ENCODE peak calls at places on chromosome 16, in nine cellular contexts. One of them, this sample, is unnamed.

GRCh38 chr16:27355610-27356009 is 41.8 kb downstream of the IL4R start:
- DNase-seq in transverse colon: peak; percentile 50
- DNase-seq in esophagus muscularis mucosa: no peak
- DNase-seq in heart right ventricle: peak; percentile 43
- DNase-seq in neural progenitor cell: peak; percentile 47
- DNase-seq in cardiac muscle cell: peak; percentile 57
- DNase-seq in GM23248: peak; percentile 61
- DNase-seq in PC-9: peak; percentile 25
- DNase-seq in tibial nerve: peak; percentile 24
- DNase-seq in this sample: peak; percentile 41

GRCh38 chr16:65117701-65118448 is 4.0 kb downstream of the CDH11 start:
- DNase-seq in PC-9: peak; percentile 27
- DNase-seq in transverse colon: peak; percentile 70
- DNase-seq in heart right ventricle: peak; percentile 72
- DNase-seq in neural progenitor cell: peak; percentile 86
- DNase-seq in cardiac muscle cell: peak; percentile 90
- DNase-seq in GM23248: peak; percentile 89
- DNase-seq in esophagus muscularis mucosa: peak; percentile 91
- DNase-seq in tibial nerve: peak; percentile 76
- DNase-seq in this sample: no peak

GRCh38 chr16:29688172-29688571 is 9.2 kb downstream of the QPRT start:
- DNase-seq in neural progenitor cell: no peak
- DNase-seq in esophagus muscularis mucosa: no peak
- DNase-seq in tibial nerve: no peak
- DNase-seq in heart right ventricle: no peak
- DNase-seq in transverse colon: no peak
- DNase-seq in PC-9: no peak
- DNase-seq in GM23248: no peak
- DNase-seq in cardiac muscle cell: no peak
- DNase-seq in this sample: no peak

GRCh38 chr16:48535831-48536599 is 74.0 kb downstream of the N4BP1 start:
- DNase-seq in esophagus muscularis mucosa: no peak
- DNase-seq in cardiac muscle cell: peak; percentile 92
- DNase-seq in tibial nerve: no peak
- DNase-seq in heart right ventricle: peak; percentile 50
- DNase-seq in PC-9: no peak
- DNase-seq in GM23248: peak; percentile 70
- DNase-seq in neural progenitor cell: peak; percentile 55
- DNase-seq in transverse colon: peak; percentile 36
- DNase-seq in this sample: no peak

GRCh38 chr16:31355701-31356100 is 725 bp downstream of the ITGAX start:
- DNase-seq in cardiac muscle cell: no peak
- DNase-seq in tibial nerve: no peak
- DNase-seq in neural progenitor cell: no peak
- DNase-seq in GM23248: no peak
- DNase-seq in PC-9: no peak
- DNase-seq in heart right ventricle: no peak
- DNase-seq in esophagus muscularis mucosa: no peak
- DNase-seq in transverse colon: no peak
- DNase-seq in this sample: no peak

GRCh38 chr16:7775072-7775488 is 442.4 kb downstream of the RBFOX1 start:
- DNase-seq in heart right ventricle: no peak
- DNase-seq in tibial nerve: no peak
- DNase-seq in transverse colon: no peak
- DNase-seq in PC-9: no peak
- DNase-seq in esophagus muscularis mucosa: no peak
- DNase-seq in GM23248: no peak
- DNase-seq in cardiac muscle cell: no peak
- DNase-seq in neural progenitor cell: no peak
- DNase-seq in this sample: no peak

GRCh38 chr16:69482410-69482951 is 58.1 kb downstream of the CYB5B start:
- DNase-seq in PC-9: no peak
- DNase-seq in tibial nerve: peak; percentile 65
- DNase-seq in cardiac muscle cell: peak; percentile 93
- DNase-seq in heart right ventricle: peak; percentile 85
- DNase-seq in transverse colon: no peak
- DNase-seq in neural progenitor cell: peak; percentile 15
- DNase-seq in esophagus muscularis mucosa: no peak
- DNase-seq in GM23248: peak; percentile 89
- DNase-seq in this sample: no peak

GRCh38 chr16:31002810-31003209 is 7.6 kb downstream of the STX1B start:
- DNase-seq in cardiac muscle cell: no peak
- DNase-seq in tibial nerve: no peak
- DNase-seq in PC-9: no peak
- DNase-seq in transverse colon: no peak
- DNase-seq in neural progenitor cell: no peak
- DNase-seq in esophagus muscularis mucosa: no peak
- DNase-seq in heart right ventricle: no peak
- DNase-seq in GM23248: no peak
- DNase-seq in this sample: no peak

GRCh38 chr16:66619534-66620418 is 15.3 kb downstream of the CMTM3 start:
- DNase-seq in cardiac muscle cell: peak; percentile 85
- DNase-seq in heart right ventricle: no peak
- DNase-seq in tibial nerve: no peak
- DNase-seq in neural progenitor cell: no peak
- DNase-seq in GM23248: peak; percentile 81
- DNase-seq in transverse colon: no peak
- DNase-seq in PC-9: no peak
- DNase-seq in esophagus muscularis mucosa: no peak
- DNase-seq in this sample: no peak

GRCh38 chr16:14113344-14113743 is 42.2 kb downstream of the MRTFB start:
- DNase-seq in transverse colon: no peak
- DNase-seq in PC-9: no peak
- DNase-seq in esophagus muscularis mucosa: no peak
- DNase-seq in heart right ventricle: no peak
- DNase-seq in tibial nerve: no peak
- DNase-seq in neural progenitor cell: no peak
- DNase-seq in cardiac muscle cell: no peak
- DNase-seq in GM23248: no peak
- DNase-seq in this sample: no peak

GRCh38 chr16:68460067-68460466 is 11.8 kb upstream of the SMPD3 start:
- DNase-seq in neural progenitor cell: no peak
- DNase-seq in GM23248: no peak
- DNase-seq in tibial nerve: no peak
- DNase-seq in transverse colon: no peak
- DNase-seq in esophagus muscularis mucosa: no peak
- DNase-seq in cardiac muscle cell: no peak
- DNase-seq in PC-9: no peak
- DNase-seq in heart right ventricle: no peak
- DNase-seq in this sample: no peak

GRCh38 chr16:285146-286055 is 2.4 kb downstream of the PDIA2 start:
- DNase-seq in esophagus muscularis mucosa: no peak
- DNase-seq in PC-9: no peak
- DNase-seq in neural progenitor cell: no peak
- DNase-seq in tibial nerve: no peak
- DNase-seq in transverse colon: no peak
- DNase-seq in heart right ventricle: no peak
- DNase-seq in GM23248: no peak
- DNase-seq in cardiac muscle cell: no peak
- DNase-seq in this sample: no peak

GRCh38 chr16:89323120-89323960 is 105.8 kb downstream of the ZNF778 start:
- DNase-seq in esophagus muscularis mucosa: no peak
- DNase-seq in cardiac muscle cell: no peak
- DNase-seq in GM23248: no peak
- DNase-seq in heart right ventricle: no peak
- DNase-seq in neural progenitor cell: no peak
- DNase-seq in PC-9: no peak
- DNase-seq in tibial nerve: no peak
- DNase-seq in transverse colon: no peak
- DNase-seq in this sample: no peak

GRCh38 chr16:68910051-68910450 is 66.7 kb downstream of the TANGO6 start:
- DNase-seq in heart right ventricle: no peak
- DNase-seq in transverse colon: no peak
- DNase-seq in esophagus muscularis mucosa: no peak
- DNase-seq in GM23248: no peak
- DNase-seq in PC-9: no peak
- DNase-seq in neural progenitor cell: peak; percentile 47
- DNase-seq in tibial nerve: no peak
- DNase-seq in cardiac muscle cell: no peak
- DNase-seq in this sample: no peak

GRCh38 chr16:66508914-66509496 is 40.9 kb downstream of the TK2 start:
- DNase-seq in PC-9: no peak
- DNase-seq in cardiac muscle cell: no peak
- DNase-seq in tibial nerve: no peak
- DNase-seq in GM23248: no peak
- DNase-seq in transverse colon: no peak
- DNase-seq in neural progenitor cell: no peak
- DNase-seq in heart right ventricle: no peak
- DNase-seq in esophagus muscularis mucosa: no peak
- DNase-seq in this sample: no peak

GRCh38 chr16:15141586-15141985 is 47.5 kb upstream of the RRN3 start:
- DNase-seq in heart right ventricle: no peak
- DNase-seq in esophagus muscularis mucosa: no peak
- DNase-seq in PC-9: no peak
- DNase-seq in transverse colon: no peak
- DNase-seq in cardiac muscle cell: no peak
- DNase-seq in GM23248: peak; percentile 36
- DNase-seq in tibial nerve: no peak
- DNase-seq in neural progenitor cell: no peak
- DNase-seq in this sample: no peak

GRCh38 chr16:27568077-27568476 is 18.1 kb downstream of the KATNIP start:
- DNase-seq in PC-9: no peak
- DNase-seq in neural progenitor cell: no peak
- DNase-seq in esophagus muscularis mucosa: no peak
- DNase-seq in heart right ventricle: no peak
- DNase-seq in tibial nerve: no peak
- DNase-seq in transverse colon: no peak
- DNase-seq in GM23248: no peak
- DNase-seq in cardiac muscle cell: no peak
- DNase-seq in this sample: no peak

GRCh38 chr16:17070882-17071592 is 399.7 kb downstream of the XYLT1 start:
- DNase-seq in esophagus muscularis mucosa: no peak
- DNase-seq in neural progenitor cell: peak; percentile 57
- DNase-seq in tibial nerve: peak; percentile 13
- DNase-seq in GM23248: peak; percentile 33
- DNase-seq in heart right ventricle: no peak
- DNase-seq in cardiac muscle cell: no peak
- DNase-seq in transverse colon: peak; percentile 76
- DNase-seq in PC-9: no peak
- DNase-seq in this sample: no peak

GRCh38 chr16:73036074-73036826 is 11.7 kb downstream of the ZFHX3 start:
- DNase-seq in esophagus muscularis mucosa: no peak
- DNase-seq in PC-9: peak; percentile 49
- DNase-seq in transverse colon: no peak
- DNase-seq in tibial nerve: no peak
- DNase-seq in cardiac muscle cell: no peak
- DNase-seq in neural progenitor cell: peak; percentile 96
- DNase-seq in heart right ventricle: no peak
- DNase-seq in GM23248: no peak
- DNase-seq in this sample: no peak
- H3K4me1 ChIP-seq in esophagus muscularis mucosa: peaks cover 69% of the 10 kb centered on the region
- H3K4me1 ChIP-seq in PC-9: peaks cover 50% of the 10 kb centered on the region
- H3K4me1 ChIP-seq in transverse colon: peaks cover 17% of the 10 kb centered on the region
- H3K4me1 ChIP-seq in tibial nerve: no peaks in the 10 kb centered on the region
- H3K4me1 ChIP-seq in cardiac muscle cell: peaks cover 72% of the 10 kb centered on the region
- H3K4me1 ChIP-seq in neural progenitor cell: peaks cover 78% of the 10 kb centered on the region
- H3K4me1 ChIP-seq in heart right ventricle: peaks cover 72% of the 10 kb centered on the region
- H3K4me1 ChIP-seq in GM23248: peaks cover 11% of the 10 kb centered on the region
- H3K4me1 ChIP-seq in this sample: peaks cover 12% of the 10 kb centered on the region

DNA sequence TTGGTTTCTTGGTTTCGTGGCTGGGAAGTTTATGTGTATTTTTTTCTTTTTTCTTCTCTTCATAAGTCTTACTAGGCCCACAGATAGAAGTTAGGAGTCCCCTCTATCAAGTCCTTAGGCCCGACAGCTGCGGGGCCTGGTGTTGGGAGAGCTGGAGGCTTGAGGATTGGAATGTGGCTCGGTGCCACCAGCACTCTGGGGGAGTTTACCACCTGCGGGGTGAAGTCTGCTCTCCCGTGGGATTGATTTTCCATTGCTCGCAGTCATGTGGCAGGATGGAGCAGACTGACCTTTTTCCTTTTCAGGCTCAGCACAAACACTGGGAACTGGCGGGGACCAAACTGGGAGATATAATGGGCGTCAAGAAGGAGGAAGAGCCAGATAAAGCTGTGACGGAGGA is 7.5 kb downstream of the DHX38 start:
- DNase-seq in tibial nerve: no peak
- DNase-seq in transverse colon: no peak
- DNase-seq in cardiac muscle cell: no peak
- DNase-seq in neural progenitor cell: no peak
- DNase-seq in esophagus muscularis mucosa: no peak
- DNase-seq in heart right ventricle: no peak
- DNase-seq in GM23248: no peak
- DNase-seq in PC-9: no peak
- DNase-seq in this sample: no peak
- H3K36me3 ChIP-seq in tibial nerve: peaks cover 65% of the 10 kb centered on the region
- H3K36me3 ChIP-seq in transverse colon: peaks cover 88% of the 10 kb centered on the region
- H3K36me3 ChIP-seq in cardiac muscle cell: peaks cover 84% of the 10 kb centered on the region
- H3K36me3 ChIP-seq in neural progenitor cell: peaks cover 3% of the 10 kb centered on the region
- H3K36me3 ChIP-seq in esophagus muscularis mucosa: peaks cover 100% of the 10 kb centered on the region
- H3K36me3 ChIP-seq in heart right ventricle: peaks cover 52% of the 10 kb centered on the region
- H3K36me3 ChIP-seq in GM23248: peaks cover 46% of the 10 kb centered on the region
- H3K36me3 ChIP-seq in PC-9: peaks cover 13% of the 10 kb centered on the region
- H3K36me3 ChIP-seq in this sample: peaks cover 56% of the 10 kb centered on the region

DNA sequence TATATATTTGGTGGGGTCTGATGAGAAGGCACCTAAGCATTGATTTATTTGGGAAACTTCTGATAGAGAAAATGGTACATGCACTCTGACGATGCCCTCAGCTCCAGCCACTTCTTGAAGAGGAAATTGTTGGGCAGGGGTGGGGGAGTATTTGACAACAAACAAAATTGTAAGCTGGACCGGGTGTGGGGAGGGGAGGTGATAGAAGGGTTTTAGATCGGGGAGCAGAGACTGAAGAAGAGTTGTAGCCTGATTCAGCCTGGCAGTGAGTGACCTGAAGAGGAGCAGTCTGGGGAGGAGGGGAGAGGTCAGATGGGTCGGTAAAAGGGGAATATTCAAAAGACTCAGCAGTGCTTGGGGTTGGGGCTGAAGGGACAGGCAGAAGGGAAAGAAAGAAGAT is 2284.7 kb downstream of the TP53TG3F start:
- DNase-seq in esophagus muscularis mucosa: peak; percentile 80
- DNase-seq in GM23248: no peak
- DNase-seq in heart right ventricle: no peak
- DNase-seq in transverse colon: no peak
- DNase-seq in tibial nerve: no peak
- DNase-seq in PC-9: no peak
- DNase-seq in cardiac muscle cell: no peak
- DNase-seq in neural progenitor cell: no peak
- DNase-seq in this sample: no peak
- H3K9me3 ChIP-seq in esophagus muscularis mucosa: peaks cover 29% of the 10 kb centered on the region
- H3K9me3 ChIP-seq in GM23248: no peaks in the 10 kb centered on the region
- H3K9me3 ChIP-seq in heart right ventricle: no peaks in the 10 kb centered on the region
- H3K9me3 ChIP-seq in transverse colon: no peaks in the 10 kb centered on the region
- H3K9me3 ChIP-seq in tibial nerve: no peaks in the 10 kb centered on the region
- H3K9me3 ChIP-seq in PC-9: no peaks in the 10 kb centered on the region
- H3K9me3 ChIP-seq in cardiac muscle cell: no peaks in the 10 kb centered on the region
- H3K9me3 ChIP-seq in neural progenitor cell: peaks cover 3% of the 10 kb centered on the region
- H3K9me3 ChIP-seq in this sample: peaks cover 16% of the 10 kb centered on the region

DNA sequence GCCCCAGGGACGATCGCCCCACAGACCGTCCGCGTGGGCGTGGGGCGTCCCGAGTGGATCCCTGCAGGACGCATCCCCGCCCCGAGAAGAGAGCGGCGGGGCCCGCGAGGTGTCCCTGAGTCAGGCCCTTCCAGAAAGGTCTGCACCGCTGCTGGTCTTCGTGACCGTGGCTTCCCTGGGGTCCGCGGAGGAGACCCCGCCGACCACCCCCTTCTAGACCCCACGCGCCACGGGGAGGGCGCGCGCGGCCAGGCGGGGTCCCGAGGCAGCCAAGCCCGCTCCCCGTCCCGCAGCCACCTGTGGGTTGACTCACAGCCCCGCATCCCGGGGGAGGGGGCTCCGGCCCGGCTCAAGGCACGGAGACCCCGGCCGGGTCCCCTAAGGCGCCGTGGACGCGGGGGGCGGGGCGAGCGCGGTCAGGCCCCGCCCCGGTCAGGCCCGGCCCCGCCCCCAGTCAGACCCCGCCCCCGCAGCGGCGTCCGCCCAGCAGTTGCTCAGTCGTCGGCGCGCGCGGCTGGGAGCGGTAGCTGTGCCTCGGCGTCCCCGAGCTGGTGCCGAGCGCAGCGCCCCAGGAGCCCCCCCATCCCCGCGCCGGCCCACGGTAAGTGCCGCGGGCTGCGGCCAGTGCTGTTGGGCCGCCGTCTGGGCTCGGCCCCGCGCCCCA is at the start of gene BAIAP3:
- DNase-seq in cardiac muscle cell: peak; percentile 25
- DNase-seq in heart right ventricle: no peak
- DNase-seq in GM23248: peak; percentile 75
- DNase-seq in neural progenitor cell: peak; percentile 77
- DNase-seq in esophagus muscularis mucosa: no peak
- DNase-seq in PC-9: peak; percentile 56
- DNase-seq in transverse colon: peak; percentile 64
- DNase-seq in tibial nerve: no peak
- DNase-seq in this sample: no peak
- H3K4me1 ChIP-seq in cardiac muscle cell: no peaks in the 10 kb centered on the region
- H3K4me1 ChIP-seq in heart right ventricle: peaks cover 39% of the 10 kb centered on the region
- H3K4me1 ChIP-seq in GM23248: no peaks in the 10 kb centered on the region
- H3K4me1 ChIP-seq in neural progenitor cell: peaks cover 16% of the 10 kb centered on the region
- H3K4me1 ChIP-seq in esophagus muscularis mucosa: peaks cover 39% of the 10 kb centered on the region
- H3K4me1 ChIP-seq in PC-9: peaks cover 15% of the 10 kb centered on the region
- H3K4me1 ChIP-seq in transverse colon: peaks cover 8% of the 10 kb centered on the region
- H3K4me1 ChIP-seq in tibial nerve: no peaks in the 10 kb centered on the region
- H3K4me1 ChIP-seq in this sample: peaks cover 2% of the 10 kb centered on the region